ENCODE peak calls at places on chromosomes 5 and 9, in nine cellular contexts. N is activated CD4-positive, alpha-beta T cell treated with anti-CD3 and anti-CD28 coated beads, Interleukin-2, amount 50 U/mL, for 4 hours; D is stomach; I is right lobe of liver; H is stimulated activated CD8-positive, alpha-beta memory T cell treated with anti-CD3 and anti-CD28 coated beads, Interleukin-7, amount 100 ng/mL, for 24 hours; A is erythroblast; E is AML-193; O is ascending aorta; W is AG20443. Q is an unnamed sample.

GRCh38 chr9:72137697-72138365 is 11.4 kb upstream of the GDA start:
- DNase-seq in O (no peak), A (no peak), W (no peak), E (no peak), D (no peak), H (no peak), N (no peak), I (no peak), Q (no peak)

GRCh38 chr5:163695817-163696216 is 190.4 kb downstream of the MAT2B start:
- DNase-seq in D (no peak), A (no peak), E (no peak), W (no peak), H (no peak), I (no peak), N (no peak), O (no peak), Q (no peak)

GRCh38 chr9:6646028-6646636 is 603 bp upstream of the GLDC start:
- DNase-seq in I (no peak), O (no peak), N (no peak), D (no peak), E (no peak), A (peak; percentile 22), H (no peak), W (no peak), Q (no peak)

GRCh38 chr5:133063965-133064364 is 12.2 kb downstream of the HSPA4 start:
- DNase-seq in D (no peak), N (no peak), H (no peak), A (no peak), W (no peak), I (no peak), O (no peak), E (no peak), Q (no peak)

GRCh38 chr5:147675168-147675567 is 107.4 kb downstream of the JAKMIP2 start:
- DNase-seq in H (no peak), W (no peak), N (no peak), A (peak; percentile 40), I (no peak), E (no peak), D (no peak), O (no peak), Q (no peak)

GRCh38 chr9:106929471-106930198 is 66.7 kb downstream of the ZNF462 start:
- DNase-seq in D (no peak), E (no peak), W (no peak), I (no peak), A (no peak), H (no peak), O (no peak), N (no peak), Q (no peak)

GRCh38 chr5:145697251-145698016 is 137.7 kb downstream of the PRELID2 start:
- DNase-seq in W (peak; percentile 25), H (no peak), D (no peak), I (no peak), A (peak; percentile 48), E (peak; percentile 55), O (no peak), N (no peak), Q (no peak)

GRCh38 chr5:93622240-93622885 is 39.3 kb downstream of the NR2F1 start:
- DNase-seq in H (no peak), N (no peak), E (peak; percentile 16), A (peak; percentile 45), I (no peak), O (no peak), D (no peak), W (peak; percentile 30), Q (peak; percentile 57)

GRCh38 chr5:39437469-39437868 is 12.7 kb upstream of the DAB2 start:
- DNase-seq in O (no peak), H (no peak), A (no peak), W (no peak), N (no peak), E (no peak), D (no peak), I (peak; percentile 67), Q (no peak)

GRCh38 chr5:78886650-78887230 is 98.4 kb downstream of the ARSB start:
- DNase-seq in I (no peak), E (peak; percentile 30), N (no peak), A (peak; percentile 7), D (no peak), H (no peak), W (no peak), O (no peak), Q (no peak)

GRCh38 chr5:167036585-167036984 is 1254.9 kb upstream of the WWC1 start:
- DNase-seq in O (no peak), I (no peak), D (no peak), H (no peak), N (no peak), W (no peak), E (no peak), A (no peak), Q (no peak)

GRCh38 chr5:128406863-128407262 is 131.2 kb downstream of the FBN2 start:
- DNase-seq in E (no peak), A (no peak), I (no peak), W (no peak), D (no peak), H (no peak), O (no peak), N (no peak), Q (no peak)

Q was measured in NCI-H510A treated with DMSO at 0.1 percent for 48 hours.